ENCODE peak calls at places on chromosomes 2 and 18, in ten cellular contexts. R is lower lobe of right lung, A is A549, O is left ventricle myocardium inferior, S is thoracic aorta, C is tibial artery, W is breast epithelium, P is PC-9, U is dorsolateral prefrontal cortex, G is GM23338. Y is an unnamed sample.
A peak's percentile ranks its signal among the peaks of the same experiment; 100 is the strongest.

GRCh38 chr2:14524041-14524802 is 108.3 kb upstream of the LRATD1 start:
- DNase-seq in R (no peak), A (peak; percentile 6), O (no peak), S (no peak), C (no peak), W (no peak), P (peak; percentile 35), U (no peak), G (no peak), Y (peak; percentile 89)

GRCh38 chr2:167784071-167784400 is 463.4 kb downstream of the STK39 start:
- DNase-seq in R (no peak), A (no peak), O (no peak), S (no peak), C (no peak), W (no peak), P (no peak), U (no peak), G (no peak), Y (no peak)

GRCh38 chr2:224723606-224724217 is 7.5 kb upstream of the CCDC195 start:
- DNase-seq in R (no peak), A (no peak), O (no peak), S (no peak), C (no peak), W (no peak), P (no peak), U (no peak), G (no peak), Y (peak; percentile 37)

GRCh38 chr2:38390941-38391340 is 13.9 kb upstream of the ATL2 start:
- DNase-seq in R (no peak), A (no peak), O (no peak), S (no peak), C (no peak), W (no peak), P (no peak), U (no peak), G (no peak), Y (no peak)

GRCh38 chr18:6414118-6414722 is 491 bp downstream of the L3MBTL4 start:
- DNase-seq in R (peak; percentile 87), A (no peak), O (peak; percentile 51), S (no peak), C (peak; percentile 72), W (peak; percentile 58), P (no peak), U (peak; percentile 58), G (peak; percentile 71), Y (no peak)

GRCh38 chr2:190382851-190383250 is 25.3 kb upstream of the MFSD6 start:
- DNase-seq in R (no peak), A (peak; percentile 80), O (no peak), S (no peak), C (no peak), W (no peak), P (peak; percentile 17), U (no peak), G (peak; percentile 76), Y (no peak)

GRCh38 chr2:156334496-156335478 is 2.3 kb upstream of the NR4A2 start:
- DNase-seq in R (peak; percentile 92), A (peak; percentile 93), O (peak; percentile 94), S (peak; percentile 74), C (peak; percentile 98), W (peak; percentile 86), P (peak; percentile 70), U (peak; percentile 85), G (peak; percentile 72), Y (peak; percentile 53)

GRCh38 chr2:31337860-31338259 is 76.7 kb downstream of the XDH start:
- DNase-seq in R (no peak), A (no peak), O (no peak), S (no peak), C (no peak), W (no peak), P (no peak), U (no peak), G (no peak), Y (peak; percentile 90)

GRCh38 chr18:11852048-11852341 is 782 bp downstream of the CHMP1B start:
- DNase-seq in R (no peak), A (no peak), O (no peak), S (no peak), C (no peak), W (no peak), P (no peak), U (no peak), G (no peak), Y (no peak)

GRCh38 chr18:11849845-11850747 is 1.1 kb upstream of the CHMP1B start:
- DNase-seq in R (peak; percentile 78), A (peak; percentile 86), O (peak; percentile 49), S (no peak), C (peak; percentile 95), W (peak; percentile 87), P (peak; percentile 93), U (peak; percentile 56), G (peak; percentile 54), Y (peak; percentile 79)

GRCh38 chr18:11849279-11849678 is 1.9 kb upstream of the CHMP1B start:
- DNase-seq in R (no peak), A (no peak), O (no peak), S (no peak), C (no peak), W (no peak), P (no peak), U (no peak), G (no peak), Y (no peak)

GRCh38 chr18:11850821-11851155 is 425 bp upstream of the CHMP1B start:
- DNase-seq in R (no peak), A (no peak), O (no peak), S (no peak), C (no peak), W (no peak), P (no peak), U (no peak), G (peak; percentile 48), Y (no peak)

DNA sequence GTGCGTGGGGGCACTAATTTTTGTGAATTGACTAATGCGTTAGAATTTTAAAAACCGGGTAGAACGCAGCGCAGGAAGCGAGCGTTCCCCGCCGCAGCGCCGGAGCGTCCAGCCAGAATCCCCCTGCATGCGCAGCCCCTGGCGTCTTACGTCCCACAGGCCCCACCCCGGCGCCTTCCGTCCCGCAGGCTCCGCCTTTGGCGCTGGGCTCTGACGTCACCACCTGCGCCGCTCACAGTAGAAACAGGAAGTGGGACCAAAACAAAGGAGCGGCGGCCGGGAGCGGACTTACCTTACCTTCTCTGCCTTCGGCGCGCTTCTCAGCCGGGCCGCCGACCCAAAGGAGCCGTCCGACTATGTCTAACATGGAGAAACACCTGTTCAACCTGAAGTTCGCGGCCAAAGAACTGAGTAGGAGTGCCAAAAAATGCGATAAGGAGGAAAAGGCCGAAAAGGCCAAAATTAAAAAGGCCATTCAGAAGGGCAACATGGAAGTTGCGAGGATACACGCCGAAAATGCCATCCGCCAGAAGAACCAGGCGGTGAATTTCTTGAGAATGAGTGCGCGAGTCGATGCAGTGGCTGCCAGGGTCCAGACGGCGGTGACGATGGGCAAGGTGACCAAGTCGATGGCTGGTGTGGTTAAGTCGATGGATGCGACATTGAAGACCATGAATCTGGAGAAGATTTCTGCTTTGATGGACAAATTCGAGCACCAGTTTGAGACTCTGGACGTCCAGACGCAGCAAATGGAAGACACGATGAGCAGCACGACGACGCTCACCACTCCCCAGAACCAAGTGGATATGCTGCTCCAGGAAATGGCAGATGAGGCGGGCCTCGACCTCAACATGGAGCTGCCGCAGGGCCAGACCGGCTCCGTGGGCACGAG is at the start of gene CHMP1B:
- DNase-seq in R (peak; percentile 99), A (peak; percentile 95), O (peak; percentile 99), S (peak; percentile 92), C (peak; percentile 99), W (peak; percentile 97), P (peak; percentile 97), U (peak; percentile 98), G (peak; percentile 99), Y (peak; percentile 84)
- TF ChIP-seq CTCF in R (no peak), A (no peak), O (no peak), S (no peak), C (peak; percentile 6), W (no peak), P (no peak), U (no peak), G (no peak), Y (peak; percentile 16)

GRCh38 chr2:113212245-113213060 is 38.7 kb downstream of the PSD4 start:
- DNase-seq in R (no peak), A (peak; percentile 73), O (peak; percentile 36), S (no peak), C (peak; percentile 73), W (no peak), P (no peak), U (no peak), G (no peak), Y (no peak)
- H3K27ac ChIP-seq in R (peak overlapping the region; percentile 60), A (peak overlapping the region; percentile 96), O (peak overlapping the region; percentile 71), S (peak overlapping the region; percentile 31), C (no peak overlapping the region), W (peak overlapping the region; percentile 52), P (no peak overlapping the region), U (no peak overlapping the region), G (no peak overlapping the region), Y (peak overlapping the region; percentile 82)

GRCh38 chr2:106142683-106143082 is 51.4 kb downstream of the UXS1 start:
- DNase-seq in R (no peak), A (no peak), O (no peak), S (no peak), C (no peak), W (no peak), P (no peak), U (no peak), G (no peak), Y (no peak)

GRCh38 chr2:106144621-106145331 is 49.3 kb downstream of the UXS1 start:
- DNase-seq in R (no peak), A (no peak), O (no peak), S (no peak), C (no peak), W (no peak), P (no peak), U (no peak), G (no peak), Y (no peak)

GRCh38 chr2:106140913-106141312 is 53.2 kb downstream of the UXS1 start:
- DNase-seq in R (no peak), A (no peak), O (no peak), S (no peak), C (no peak), W (no peak), P (no peak), U (no peak), G (no peak), Y (no peak)

GRCh38 chr2:106147159-106147558 is 46.9 kb downstream of the UXS1 start:
- DNase-seq in R (no peak), A (peak; percentile 54), O (no peak), S (no peak), C (no peak), W (no peak), P (no peak), U (no peak), G (no peak), Y (no peak)

DNA sequence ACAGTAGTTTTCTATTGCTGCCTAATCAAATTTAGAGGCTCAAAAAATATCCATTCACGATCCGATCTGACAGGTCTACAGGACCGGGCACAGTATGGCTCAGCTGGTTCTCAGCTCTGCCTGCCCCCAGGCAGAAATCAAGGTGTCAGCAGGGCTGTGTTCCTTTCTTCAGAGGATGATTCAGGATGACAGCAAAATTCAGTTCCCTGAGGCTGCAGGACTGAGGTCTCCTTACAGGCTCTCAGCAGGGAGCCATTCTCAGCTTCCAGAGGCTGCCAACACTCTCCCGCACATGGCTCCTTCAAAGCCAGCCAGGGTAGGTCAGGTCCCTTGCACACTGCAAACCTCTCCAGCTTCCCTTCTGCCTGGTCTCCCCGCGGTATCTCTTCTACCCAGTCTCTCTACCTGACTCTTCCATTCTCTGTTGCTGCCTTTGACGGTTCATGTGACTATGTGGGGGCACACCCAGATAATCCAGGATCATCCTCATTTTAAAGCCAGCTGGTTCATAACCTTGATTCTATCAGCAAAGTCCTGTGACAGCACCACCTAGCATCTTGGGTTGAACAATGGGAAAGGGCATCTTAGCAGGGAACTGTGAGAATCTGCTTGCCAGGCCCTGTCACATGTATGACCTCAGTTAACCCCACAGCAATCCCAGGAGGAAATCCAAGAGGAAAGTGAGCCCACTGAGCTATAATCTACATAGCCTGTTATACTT is 50.4 kb downstream of the UXS1 start:
- DNase-seq in R (no peak), A (no peak), O (no peak), S (no peak), C (no peak), W (no peak), P (peak; percentile 35), U (no peak), G (peak; percentile 57), Y (peak; percentile 58)
- TF ChIP-seq CTCF in R (no peak), A (no peak), O (no peak), S (no peak), C (no peak), W (no peak), P (no peak), U (no peak), G (no peak), Y (no peak)

DNA sequence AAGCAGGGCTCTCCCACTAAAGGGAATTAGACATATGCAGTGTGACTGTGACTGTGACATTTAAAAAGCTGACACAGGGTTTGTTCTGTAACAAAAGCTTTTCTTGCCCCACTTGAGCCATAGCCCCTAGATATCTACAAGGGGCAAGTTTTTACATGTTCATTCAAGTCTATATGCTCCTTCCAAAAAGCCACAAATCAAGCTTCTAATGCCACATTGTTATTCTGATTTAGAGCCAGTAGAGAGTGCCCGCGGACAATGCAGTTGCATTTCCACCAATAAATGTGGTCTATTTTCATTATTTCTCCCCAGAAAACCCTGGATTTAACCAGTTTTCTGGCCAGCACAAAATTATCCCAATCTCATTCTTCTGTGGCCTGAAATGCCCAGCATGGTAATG is 9.9 kb downstream of the ARHGAP25 start:
- DNase-seq in R (no peak), A (no peak), O (no peak), S (no peak), C (no peak), W (no peak), P (no peak), U (no peak), G (peak; percentile 24), Y (peak; percentile 52)
- H3K27ac ChIP-seq in R (no peak overlapping the region), A (no peak overlapping the region), O (no peak overlapping the region), S (no peak overlapping the region), C (no peak overlapping the region), W (no peak overlapping the region), P (no peak overlapping the region), U (no peak overlapping the region), G (no peak overlapping the region), Y (no peak overlapping the region)